ENCODE peak calls at places on chromosomes 2 and 18, in ten cellular contexts. One of them, this sample, is unnamed.

GRCh38 chr18:9943311-9943710 is 29.5 kb downstream of the VAPA start:
- DNase-seq in fibroblast of the conjunctiva: no peak
- DNase-seq in activated naive CD8-positive, alpha-beta T cell treated with anti-CD3 and anti-CD28 coated beads for 36 hours: no peak
- DNase-seq in RWPE1: no peak
- DNase-seq in neural progenitor cell: no peak
- DNase-seq in NCI-H345: peak
- DNase-seq in nucleus accumbens: no peak
- DNase-seq in brain microvascular endothelial cell: no peak
- DNase-seq in IMR-90: no peak
- DNase-seq in ELR: no peak
- DNase-seq in this sample: peak

GRCh38 chr18:5304232-5304631 is 8.7 kb upstream of the ZBTB14 start:
- DNase-seq in fibroblast of the conjunctiva: no peak
- DNase-seq in activated naive CD8-positive, alpha-beta T cell treated with anti-CD3 and anti-CD28 coated beads for 36 hours: no peak
- DNase-seq in RWPE1: no peak
- DNase-seq in neural progenitor cell: no peak
- DNase-seq in NCI-H345: no peak
- DNase-seq in nucleus accumbens: no peak
- DNase-seq in brain microvascular endothelial cell: no peak
- DNase-seq in IMR-90: no peak
- DNase-seq in ELR: no peak
- DNase-seq in this sample: no peak

GRCh38 chr2:239464166-239465016 is 63.6 kb upstream of the HDAC4 start:
- DNase-seq in fibroblast of the conjunctiva: no peak
- DNase-seq in activated naive CD8-positive, alpha-beta T cell treated with anti-CD3 and anti-CD28 coated beads for 36 hours: no peak
- DNase-seq in RWPE1: no peak
- DNase-seq in neural progenitor cell: no peak
- DNase-seq in NCI-H345: no peak
- DNase-seq in nucleus accumbens: no peak
- DNase-seq in brain microvascular endothelial cell: no peak
- DNase-seq in IMR-90: no peak
- DNase-seq in ELR: no peak
- DNase-seq in this sample: no peak

GRCh38 chr2:212157011-212157410 is 381.6 kb downstream of the ERBB4 start:
- DNase-seq in fibroblast of the conjunctiva: no peak
- DNase-seq in activated naive CD8-positive, alpha-beta T cell treated with anti-CD3 and anti-CD28 coated beads for 36 hours: no peak
- DNase-seq in RWPE1: no peak
- DNase-seq in neural progenitor cell: no peak
- DNase-seq in NCI-H345: no peak
- DNase-seq in nucleus accumbens: no peak
- DNase-seq in brain microvascular endothelial cell: peak
- DNase-seq in IMR-90: peak
- DNase-seq in ELR: peak
- DNase-seq in this sample: no peak

GRCh38 chr2:3606370-3607124 is 11.6 kb downstream of the COLEC11 start:
- DNase-seq in fibroblast of the conjunctiva: no peak
- DNase-seq in activated naive CD8-positive, alpha-beta T cell treated with anti-CD3 and anti-CD28 coated beads for 36 hours: no peak
- DNase-seq in RWPE1: no peak
- DNase-seq in neural progenitor cell: no peak
- DNase-seq in NCI-H345: no peak
- DNase-seq in nucleus accumbens: no peak
- DNase-seq in brain microvascular endothelial cell: no peak
- DNase-seq in IMR-90: no peak
- DNase-seq in ELR: no peak
- DNase-seq in this sample: no peak

GRCh38 chr2:120224256-120224655 is 1.1 kb upstream of the TMEM185B start:
- DNase-seq in fibroblast of the conjunctiva: no peak
- DNase-seq in activated naive CD8-positive, alpha-beta T cell treated with anti-CD3 and anti-CD28 coated beads for 36 hours: no peak
- DNase-seq in RWPE1: no peak
- DNase-seq in neural progenitor cell: no peak
- DNase-seq in NCI-H345: peak
- DNase-seq in nucleus accumbens: no peak
- DNase-seq in brain microvascular endothelial cell: no peak
- DNase-seq in IMR-90: no peak
- DNase-seq in ELR: no peak
- DNase-seq in this sample: no peak

GRCh38 chr18:3450358-3451107 is 561 bp downstream of the TGIF1 start:
- DNase-seq in fibroblast of the conjunctiva: peak
- DNase-seq in activated naive CD8-positive, alpha-beta T cell treated with anti-CD3 and anti-CD28 coated beads for 36 hours: peak
- DNase-seq in RWPE1: no peak
- DNase-seq in neural progenitor cell: peak
- DNase-seq in NCI-H345: peak
- DNase-seq in nucleus accumbens: peak
- DNase-seq in brain microvascular endothelial cell: peak
- DNase-seq in IMR-90: peak
- DNase-seq in ELR: peak
- DNase-seq in this sample: peak

GRCh38 chr2:215808194-215808593 is 205.2 kb downstream of the MREG start:
- DNase-seq in fibroblast of the conjunctiva: no peak
- DNase-seq in activated naive CD8-positive, alpha-beta T cell treated with anti-CD3 and anti-CD28 coated beads for 36 hours: no peak
- DNase-seq in RWPE1: no peak
- DNase-seq in neural progenitor cell: no peak
- DNase-seq in NCI-H345: no peak
- DNase-seq in nucleus accumbens: no peak
- DNase-seq in brain microvascular endothelial cell: no peak
- DNase-seq in IMR-90: no peak
- DNase-seq in ELR: no peak
- DNase-seq in this sample: no peak

GRCh38 chr18:22141211-22141610 is 28.2 kb upstream of the GATA6 start:
- DNase-seq in fibroblast of the conjunctiva: no peak
- DNase-seq in activated naive CD8-positive, alpha-beta T cell treated with anti-CD3 and anti-CD28 coated beads for 36 hours: no peak
- DNase-seq in RWPE1: no peak
- DNase-seq in neural progenitor cell: no peak
- DNase-seq in NCI-H345: no peak
- DNase-seq in nucleus accumbens: no peak
- DNase-seq in brain microvascular endothelial cell: no peak
- DNase-seq in IMR-90: no peak
- DNase-seq in ELR: no peak
- DNase-seq in this sample: no peak

GRCh38 chr2:66170681-66171234 is 264.2 kb upstream of the MEIS1 start:
- DNase-seq in fibroblast of the conjunctiva: no peak
- DNase-seq in activated naive CD8-positive, alpha-beta T cell treated with anti-CD3 and anti-CD28 coated beads for 36 hours: no peak
- DNase-seq in RWPE1: peak
- DNase-seq in neural progenitor cell: no peak
- DNase-seq in NCI-H345: peak
- DNase-seq in nucleus accumbens: no peak
- DNase-seq in brain microvascular endothelial cell: no peak
- DNase-seq in IMR-90: peak
- DNase-seq in ELR: no peak
- DNase-seq in this sample: no peak

GRCh38 chr2:25228848-25229674 is 60.7 kb upstream of the POMC start:
- DNase-seq in fibroblast of the conjunctiva: peak
- DNase-seq in activated naive CD8-positive, alpha-beta T cell treated with anti-CD3 and anti-CD28 coated beads for 36 hours: peak
- DNase-seq in RWPE1: peak
- DNase-seq in neural progenitor cell: peak
- DNase-seq in NCI-H345: peak
- DNase-seq in nucleus accumbens: peak
- DNase-seq in brain microvascular endothelial cell: peak
- DNase-seq in IMR-90: peak
- DNase-seq in ELR: peak
- DNase-seq in this sample: peak

GRCh38 chr2:36456227-36456788 is 100.7 kb downstream of the CRIM1 start:
- DNase-seq in fibroblast of the conjunctiva: peak
- DNase-seq in activated naive CD8-positive, alpha-beta T cell treated with anti-CD3 and anti-CD28 coated beads for 36 hours: no peak
- DNase-seq in RWPE1: no peak
- DNase-seq in neural progenitor cell: peak
- DNase-seq in NCI-H345: no peak
- DNase-seq in nucleus accumbens: peak
- DNase-seq in brain microvascular endothelial cell: peak
- DNase-seq in IMR-90: peak
- DNase-seq in ELR: peak
- DNase-seq in this sample: no peak

GRCh38 chr2:190093793-190094192 is 31.3 kb upstream of the MSTN start:
- DNase-seq in fibroblast of the conjunctiva: peak
- DNase-seq in activated naive CD8-positive, alpha-beta T cell treated with anti-CD3 and anti-CD28 coated beads for 36 hours: no peak
- DNase-seq in RWPE1: no peak
- DNase-seq in neural progenitor cell: no peak
- DNase-seq in NCI-H345: no peak
- DNase-seq in nucleus accumbens: no peak
- DNase-seq in brain microvascular endothelial cell: no peak
- DNase-seq in IMR-90: peak
- DNase-seq in ELR: no peak
- DNase-seq in this sample: no peak

GRCh38 chr2:229852565-229852964 is 69.2 kb downstream of the TRIP12 start:
- DNase-seq in fibroblast of the conjunctiva: no peak
- DNase-seq in activated naive CD8-positive, alpha-beta T cell treated with anti-CD3 and anti-CD28 coated beads for 36 hours: peak
- DNase-seq in RWPE1: no peak
- DNase-seq in neural progenitor cell: no peak
- DNase-seq in NCI-H345: no peak
- DNase-seq in nucleus accumbens: no peak
- DNase-seq in brain microvascular endothelial cell: peak
- DNase-seq in IMR-90: peak
- DNase-seq in ELR: peak
- DNase-seq in this sample: no peak

GRCh38 chr2:238585836-238586821 is 159.4 kb downstream of the ASB1 start:
- DNase-seq in fibroblast of the conjunctiva: no peak
- DNase-seq in activated naive CD8-positive, alpha-beta T cell treated with anti-CD3 and anti-CD28 coated beads for 36 hours: no peak
- DNase-seq in RWPE1: no peak
- DNase-seq in neural progenitor cell: peak
- DNase-seq in NCI-H345: no peak
- DNase-seq in nucleus accumbens: no peak
- DNase-seq in brain microvascular endothelial cell: no peak
- DNase-seq in IMR-90: no peak
- DNase-seq in ELR: no peak
- DNase-seq in this sample: peak

This sample was measured in midbrain.